ENCODE peak calls at places on chromosomes 11 and 22, in eight cellular contexts. J, F, T, K, U, P, Z and S are unnamed samples.

GRCh38 chr11:78377625-78378418 is 39.8 kb downstream of the GAB2 start:
- DNase-seq in Z (no peak), P (no peak), K (no peak), T (no peak), J (no peak), F (no peak), U (no peak), S (no peak)

GRCh38 chr11:72759468-72759867 is 7.3 kb upstream of the ARAP1 start:
- DNase-seq in U (no peak), F (no peak), T (no peak), J (no peak), K (no peak), P (peak), Z (no peak), S (no peak)

GRCh38 chr11:47912843-47913437 is 64.8 kb upstream of the NUP160 start:
- DNase-seq in J (no peak), T (no peak), K (no peak), Z (no peak), F (no peak), P (no peak), U (no peak), S (no peak)

GRCh38 chr22:30949934-30950660 is 18.5 kb downstream of the MORC2 start:
- DNase-seq in J (no peak), P (no peak), Z (no peak), U (no peak), K (no peak), F (no peak), T (no peak), S (no peak)

GRCh38 chr11:79515781-79516180 is 75.0 kb upstream of the TENM4 start:
- DNase-seq in K (no peak), T (no peak), J (no peak), Z (no peak), P (no peak), F (no peak), U (no peak), S (no peak)

GRCh38 chr11:67157691-67158090 is 38.6 kb downstream of the KDM2A start:
- DNase-seq in Z (no peak), T (no peak), K (no peak), P (no peak), U (no peak), F (no peak), J (no peak), S (no peak)

GRCh38 chr11:112773256-112773655 is 188.0 kb upstream of the NCAM1 start:
- DNase-seq in Z (no peak), U (no peak), K (no peak), P (no peak), F (no peak), J (no peak), T (no peak), S (no peak)

GRCh38 chr11:72317982-72318381 is 74.0 kb upstream of the PHOX2A start:
- DNase-seq in Z (no peak), J (no peak), F (no peak), P (no peak), K (no peak), T (no peak), U (no peak), S (no peak)

GRCh38 chr22:33110562-33111163 is 52.5 kb upstream of the SYN3 start:
- DNase-seq in U (no peak), F (no peak), K (no peak), J (no peak), P (no peak), Z (no peak), T (no peak), S (no peak)

GRCh38 chr11:19039409-19039808 is 21.1 kb downstream of the MRGPRX2 start:
- DNase-seq in J (no peak), P (no peak), T (no peak), K (no peak), F (no peak), Z (no peak), U (no peak), S (no peak)

GRCh38 chr22:22395230-22395629 is 113.3 kb downstream of the ZNF280B start:
- DNase-seq in Z (no peak), P (peak), F (no peak), J (no peak), T (no peak), K (peak), U (no peak), S (no peak)

GRCh38 chr11:129277216-129277838 is 85.2 kb upstream of the ARHGAP32 start:
- DNase-seq in U (peak), F (no peak), T (no peak), P (peak), Z (no peak), K (no peak), J (no peak), S (no peak)

GRCh38 chr11:11931461-11932055 is 76.9 kb downstream of the DKK3 start:
- DNase-seq in Z (no peak), U (peak), F (peak), J (peak), K (peak), T (no peak), P (peak), S (peak)